ENCODE peak calls at places on chromosomes 5 and 9, in five cellular contexts. C is caudate nucleus; J is CD4-positive, alpha-beta memory T cell; D is dorsolateral prefrontal cortex; M is right cardiac atrium. Z is an unnamed sample.

GRCh38 chr5:132678735-132679134 is 4.9 kb downstream of the IL4 start:
- DNase-seq in C (no peak), J (no peak), D (no peak), M (no peak), Z (no peak)

GRCh38 chr9:21060919-21061561 is 16.7 kb downstream of the IFNB1 start:
- DNase-seq in C (no peak), J (no peak), D (no peak), M (no peak), Z (peak)

GRCh38 chr5:123119334-123119986 is 30.4 kb downstream of the PRDM6 start:
- DNase-seq in C (no peak), J (no peak), D (no peak), M (no peak), Z (no peak)

GRCh38 chr5:159965031-159965837 is 43.7 kb upstream of the TTC1 start:
- DNase-seq in C (no peak), J (no peak), D (no peak), M (peak), Z (peak)

GRCh38 chr9:76927540-76928240 is 21.8 kb upstream of the PRUNE2 start:
- DNase-seq in C (no peak), J (no peak), D (no peak), M (no peak), Z (no peak)

GRCh38 chr5:129904667-129905466 is 602 bp downstream of the CHSY3 start:
- DNase-seq in C (no peak), J (no peak), D (peak), M (peak), Z (no peak)

GRCh38 chr9:125484632-125485282 is 222.3 kb downstream of the MAPKAP1 start:
- DNase-seq in C (no peak), J (no peak), D (no peak), M (no peak), Z (no peak)

GRCh38 chr5:14809369-14810144 is 62.0 kb downstream of the ANKH start:
- DNase-seq in C (no peak), J (peak), D (peak), M (peak), Z (peak)

GRCh38 chr9:134360897-134361296 is 34.6 kb downstream of the RXRA start:
- DNase-seq in C (no peak), J (no peak), D (no peak), M (peak), Z (no peak)

GRCh38 chr9:651372-651771 is 190.1 kb upstream of the DMRT1 start:
- DNase-seq in C (no peak), J (no peak), D (no peak), M (no peak), Z (no peak)

GRCh38 chr5:10786835-10787234 is 25.8 kb upstream of the DAP start:
- DNase-seq in C (no peak), J (no peak), D (no peak), M (no peak), Z (peak)

GRCh38 chr5:116360008-116360853 is 214.4 kb downstream of the SEMA6A start:
- DNase-seq in C (no peak), J (no peak), D (no peak), M (peak), Z (no peak)

GRCh38 chr5:71666321-71666720 is 52.8 kb upstream of the CARTPT start:
- DNase-seq in C (no peak), J (no peak), D (no peak), M (no peak), Z (no peak)

GRCh38 chr9:77251050-77251449 is 73.7 kb downstream of the VPS13A start:
- DNase-seq in C (no peak), J (no peak), D (no peak), M (no peak), Z (no peak)

DNA sequence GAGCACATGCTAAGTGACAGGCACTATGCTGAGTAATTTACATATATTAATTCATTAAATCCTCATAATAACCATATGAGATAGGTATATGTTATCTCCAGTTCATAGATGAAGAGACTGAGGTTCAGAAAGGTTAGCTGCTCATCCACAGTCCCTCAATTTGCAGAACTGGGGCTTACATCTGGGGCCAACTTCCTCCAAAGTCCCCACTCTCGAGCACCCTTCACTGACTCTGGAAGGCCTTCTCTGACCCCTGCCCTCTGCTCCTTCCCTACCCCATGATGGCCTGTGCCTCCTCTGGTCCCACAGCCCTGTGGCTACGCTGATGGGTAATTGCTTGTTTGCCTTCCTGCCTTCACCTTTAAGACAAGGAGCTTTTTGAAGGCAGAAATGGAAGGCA is 71.6 kb downstream of the C5orf15 start:
- DNase-seq in C (no peak), J (no peak), D (no peak), M (no peak), Z (no peak)
- H3K27ac ChIP-seq in C (no peak), J (no peak), D (no peak), M (no peak), Z (no peak)

GRCh38 chr5:113252066-113252465 is 182.7 kb downstream of the TSSK1B start:
- DNase-seq in C (no peak), J (no peak), D (no peak), M (no peak), Z (no peak)

GRCh38 chr5:113253037-113253436 is 181.8 kb downstream of the TSSK1B start:
- DNase-seq in C (no peak), J (no peak), D (no peak), M (no peak), Z (no peak)

GRCh38 chr5:113255579-113256210 is 179.1 kb downstream of the TSSK1B start:
- DNase-seq in C (no peak), J (no peak), D (no peak), M (no peak), Z (no peak)

GRCh38 chr5:113256671-113257452 is 177.9 kb downstream of the TSSK1B start:
- DNase-seq in C (no peak), J (no peak), D (no peak), M (no peak), Z (no peak)

GRCh38 chr5:113255105-113255504 is 179.7 kb downstream of the TSSK1B start:
- DNase-seq in C (no peak), J (no peak), D (no peak), M (no peak), Z (no peak)
- H3K27ac ChIP-seq in C (no peak), J (no peak), D (no peak), M (no peak), Z (no peak)

GRCh38 chr5:73897886-73898285 is 271.9 kb downstream of the ARHGEF28 start:
- DNase-seq in C (no peak), J (no peak), D (no peak), M (peak), Z (no peak)

GRCh38 chr5:73895471-73895870 is 269.5 kb downstream of the ARHGEF28 start:
- DNase-seq in C (no peak), J (no peak), D (no peak), M (no peak), Z (no peak)

GRCh38 chr5:73894860-73895259 is 268.9 kb downstream of the ARHGEF28 start:
- DNase-seq in C (no peak), J (no peak), D (no peak), M (no peak), Z (no peak)

GRCh38 chr5:73896117-73896516 is 270.1 kb downstream of the ARHGEF28 start:
- DNase-seq in C (no peak), J (no peak), D (no peak), M (no peak), Z (no peak)

DNA sequence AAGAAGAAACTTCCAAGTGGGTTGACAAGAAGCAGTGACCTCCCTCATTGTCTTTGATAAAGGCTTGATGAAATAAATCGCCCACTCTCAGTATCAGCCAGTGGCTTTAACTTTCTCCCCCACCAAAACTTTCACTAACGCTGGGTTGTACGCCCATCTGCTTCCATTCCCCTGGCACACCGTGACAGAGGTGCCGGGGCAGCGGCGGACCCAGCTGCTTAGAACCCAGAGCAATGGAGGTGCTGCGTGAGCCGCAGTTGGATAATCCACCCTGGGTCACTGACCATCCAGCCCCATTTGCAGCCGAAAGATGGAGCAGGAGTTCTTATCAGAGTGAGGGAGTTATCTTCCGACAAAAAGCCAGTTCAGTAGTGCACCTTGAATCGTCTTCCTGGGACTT is 270.7 kb downstream of the ARHGEF28 start:
- DNase-seq in C (no peak), J (no peak), D (no peak), M (no peak), Z (no peak)
- H3K27ac ChIP-seq in C (no peak), J (no peak), D (no peak), M (no peak), Z (no peak)

GRCh38 chr9:24297931-24298330 is 247.8 kb downstream of the IZUMO3 start:
- DNase-seq in C (no peak), J (no peak), D (no peak), M (no peak), Z (no peak)
- H3K27ac ChIP-seq in C (no peak), J (no peak), D (no peak), M (no peak), Z (no peak)

DNA sequence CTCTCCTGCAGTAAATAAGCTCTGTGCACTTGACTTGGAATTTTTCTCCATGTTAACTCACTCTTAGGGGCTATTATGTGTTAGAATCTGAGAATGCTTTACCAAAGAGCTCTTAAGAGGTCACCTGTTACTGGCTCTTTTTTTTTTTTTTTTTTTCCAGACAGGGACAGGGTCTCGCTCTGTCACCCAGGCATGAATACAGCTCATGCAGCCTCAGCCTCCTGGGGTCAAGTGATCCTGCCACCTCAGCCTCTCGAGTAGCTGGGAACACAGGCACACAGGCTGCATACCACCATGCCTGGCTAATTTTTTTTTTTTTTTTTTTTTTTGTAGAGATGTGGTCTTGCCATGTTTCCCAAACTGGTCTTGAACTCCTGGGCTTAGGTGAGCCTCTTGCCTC is 22.1 kb downstream of the HMGXB3 start:
- DNase-seq in C (no peak), J (no peak), D (no peak), M (no peak), Z (no peak)
- H3K27ac ChIP-seq in C (peak), J (no peak), D (peak), M (peak), Z (no peak)

GRCh38 chr5:67996596-67996995 is 219.0 kb upstream of the PIK3R1 start:
- DNase-seq in C (no peak), J (no peak), D (no peak), M (peak), Z (no peak)

GRCh38 chr5:68000805-68001204 is 214.8 kb upstream of the PIK3R1 start:
- DNase-seq in C (no peak), J (no peak), D (no peak), M (no peak), Z (no peak)

GRCh38 chr5:67997148-67997547 is 218.4 kb upstream of the PIK3R1 start:
- DNase-seq in C (no peak), J (no peak), D (no peak), M (no peak), Z (no peak)

GRCh38 chr5:67998709-67999251 is 216.8 kb upstream of the PIK3R1 start:
- DNase-seq in C (no peak), J (no peak), D (no peak), M (peak), Z (no peak)

DNA sequence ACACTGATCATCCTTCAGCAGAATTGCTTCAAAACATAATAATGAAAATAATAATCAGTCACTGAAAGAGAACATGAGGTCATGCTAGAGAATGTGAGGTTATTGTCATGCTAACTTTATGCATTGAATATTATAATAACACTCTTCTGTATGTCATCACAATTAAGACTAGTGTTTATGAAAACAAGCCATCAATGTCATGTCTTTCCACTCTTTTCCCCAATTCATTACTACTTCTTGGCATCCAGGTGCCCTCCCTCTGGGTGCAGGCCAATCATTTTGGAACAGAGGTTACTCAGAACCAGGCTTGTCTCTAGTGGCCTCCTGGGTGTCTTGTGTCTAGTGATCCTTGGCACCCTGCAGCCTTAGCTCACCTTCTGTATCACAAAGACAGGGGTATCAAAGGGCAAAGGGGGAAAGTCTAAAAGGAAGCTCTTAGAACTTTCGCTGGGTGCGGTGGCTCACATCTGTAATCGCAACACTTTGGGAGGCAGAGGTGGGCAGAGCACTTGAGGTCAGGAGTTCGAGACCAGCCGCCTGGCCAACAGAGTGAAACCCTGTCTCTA is 217.6 kb upstream of the PIK3R1 start:
- DNase-seq in C (no peak), J (no peak), D (no peak), M (peak), Z (no peak)
- H3K27ac ChIP-seq in C (no peak), J (no peak), D (no peak), M (no peak), Z (no peak)

GRCh38 chr5:39167141-39167972 is 52.0 kb downstream of the FYB1 start:
- DNase-seq in C (no peak), J (no peak), D (no peak), M (no peak), Z (no peak)
- H3K27ac ChIP-seq in C (no peak), J (peak), D (no peak), M (no peak), Z (no peak)